ENCODE peak calls at places on chromosomes 6 and 20, in five cellular contexts. I is neural progenitor cell, G is PC-9, O is GM23338, A is PC-3. U is an unnamed sample.

GRCh38 chr6:47822856-47823554 is 41.2 kb downstream of the OPN5 start:
- DNase-seq in I (no peak), A (peak; percentile 32), G (no peak), O (no peak), U (no peak)

GRCh38 chr6:89828988-89829590 is 591 bp upstream of the CASP8AP2 start:
- DNase-seq in O (peak; percentile 49), I (peak; percentile 9), A (no peak), G (no peak), U (peak; percentile 54)

GRCh38 chr20:51541189-51542032 is 1.1 kb downstream of the NFATC2 start:
- DNase-seq in G (peak; percentile 35), A (no peak), I (peak; percentile 69), O (peak; percentile 29), U (peak; percentile 32)

GRCh38 chr20:10511507-10512231 is 76.6 kb downstream of the SLX4IP start:
- DNase-seq in G (peak; percentile 82), O (peak; percentile 60), A (peak; percentile 98), I (peak; percentile 45), U (peak; percentile 97)

GRCh38 chr6:80233955-80234354 is 127.5 kb downstream of the BCKDHB start:
- DNase-seq in G (no peak), A (no peak), I (no peak), O (no peak), U (no peak)

GRCh38 chr6:141077355-141078333 is 1055.1 kb upstream of the GJE1 start:
- DNase-seq in A (peak; percentile 47), O (peak; percentile 86), I (peak; percentile 55), G (peak; percentile 7), U (peak; percentile 3)

GRCh38 chr6:10641494-10641893 is 52.9 kb downstream of the C6orf52 start:
- DNase-seq in G (no peak), O (no peak), A (no peak), I (peak; percentile 67), U (no peak)

GRCh38 chr6:138331444-138331843 is 46.3 kb upstream of the SMIM28 start:
- DNase-seq in G (no peak), I (no peak), O (peak; percentile 69), A (no peak), U (no peak)

GRCh38 chr6:1584996-1585668 is 24.6 kb upstream of the FOXC1 start:
- DNase-seq in I (no peak), A (no peak), O (no peak), G (no peak), U (no peak)

GRCh38 chr6:125942677-125943527 is 13.7 kb upstream of the HINT3 start:
- DNase-seq in G (no peak), A (peak; percentile 75), I (no peak), O (no peak), U (peak; percentile 14)

GRCh38 chr6:108541843-108542795 is 18.6 kb upstream of the FOXO3 start:
- DNase-seq in I (peak; percentile 82), G (peak; percentile 68), O (peak; percentile 89), A (peak; percentile 76), U (peak; percentile 84)

GRCh38 chr6:34650823-34651222 is 45.7 kb downstream of the ILRUN start:
- DNase-seq in A (no peak), O (no peak), I (no peak), G (no peak), U (no peak)

GRCh38 chr6:7617954-7618764 is 28.2 kb downstream of the SNRNP48 start:
- DNase-seq in A (peak; percentile 83), I (no peak), O (no peak), G (peak; percentile 86), U (peak; percentile 94)

GRCh38 chr20:13221673-13222318 is 722 bp downstream of the ISM1 start:
- DNase-seq in O (peak; percentile 83), I (peak; percentile 92), A (peak; percentile 67), G (peak; percentile 64), U (peak; percentile 85)

GRCh38 chr6:98839788-98840361 is 5.5 kb downstream of the POU3F2 start:
- DNase-seq in I (peak; percentile 69), A (peak; percentile 41), G (no peak), O (peak; percentile 60), U (no peak)

GRCh38 chr6:169841251-169841650 is 89.8 kb downstream of the ERMARD start:
- DNase-seq in O (no peak), G (no peak), I (no peak), A (no peak), U (no peak)

GRCh38 chr6:107304421-107305025 is 154.8 kb downstream of the PDSS2 start:
- DNase-seq in G (peak; percentile 63), O (no peak), I (no peak), A (peak; percentile 87), U (no peak)

GRCh38 chr6:77368660-77369313 is 94.5 kb downstream of the HTR1B start:
- DNase-seq in O (peak; percentile 64), A (no peak), I (peak; percentile 46), G (peak; percentile 62), U (peak; percentile 60)

GRCh38 chr20:10511166-10511506 is 76.0 kb downstream of the SLX4IP start:
- DNase-seq in I (no peak), A (no peak), G (no peak), O (no peak), U (no peak)

GRCh38 chr6:17388365-17388764 is 5.0 kb upstream of the CAP2 start:
- DNase-seq in A (peak; percentile 13), O (no peak), I (no peak), G (no peak), U (no peak)

GRCh38 chr6:35497571-35498406 is 910 bp upstream of the TEAD3 start:
- DNase-seq in I (peak; percentile 67), A (no peak), O (peak; percentile 90), G (no peak), U (peak; percentile 78)

GRCh38 chr20:38875170-38875993 is 50.8 kb upstream of the FAM83D start:
- DNase-seq in G (no peak), I (no peak), O (no peak), A (no peak), U (no peak)

GRCh38 chr6:126650931-126651330 is 311.0 kb downstream of the CENPW start:
- DNase-seq in A (no peak), O (no peak), I (no peak), G (no peak), U (peak; percentile 44)

GRCh38 chr6:31730631-31731086 is 1.6 kb upstream of the DDAH2 start:
- DNase-seq in O (no peak), A (no peak), G (no peak), I (peak; percentile 38), U (no peak)

GRCh38 chr6:43856005-43856765 is 86.2 kb downstream of the VEGFA start:
- DNase-seq in A (peak; percentile 33), O (peak; percentile 56), I (peak; percentile 72), G (peak; percentile 49), U (peak; percentile 26)

GRCh38 chr6:135215160-135215559 is 34.1 kb downstream of the MYB start:
- DNase-seq in G (no peak), A (no peak), I (no peak), O (no peak), U (no peak)

GRCh38 chr6:156698239-156699016 is 78.8 kb upstream of the ARID1B start:
- DNase-seq in G (no peak), A (no peak), I (peak; percentile 67), O (no peak), U (no peak)

GRCh38 chr6:143727035-143727434 is 49.3 kb downstream of the PHACTR2 start:
- DNase-seq in O (no peak), I (no peak), G (no peak), A (peak; percentile 54), U (no peak)

DNA sequence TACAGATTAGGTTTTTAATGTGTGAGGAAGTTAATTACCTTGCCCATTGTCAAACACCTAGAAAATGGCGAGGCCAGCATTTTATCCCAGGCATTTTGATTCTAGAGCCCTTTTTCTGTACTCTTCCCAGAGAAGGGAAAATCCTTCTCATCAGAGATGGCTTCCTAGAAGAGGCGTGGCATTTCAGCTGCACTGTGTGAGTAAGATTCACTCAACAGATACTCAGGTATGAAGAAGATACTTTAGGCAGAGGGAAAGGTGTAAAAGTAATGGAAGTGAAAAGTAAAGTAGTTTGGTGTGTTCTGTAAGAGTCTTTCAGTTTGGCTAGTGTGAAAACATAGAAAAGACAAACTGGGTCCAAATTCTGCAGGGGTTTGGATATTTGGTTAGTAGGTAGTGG is 113.8 kb downstream of the MAP3K4 start:
- DNase-seq in I (no peak), O (no peak), A (peak; percentile 43), G (no peak), U (peak; percentile 39)
- H3K36me3 ChIP-seq in I (no peaks in the 10 kb centered on the region), O (peaks cover 31% of the 10 kb centered on the region), A (peaks cover 45% of the 10 kb centered on the region), G (peaks cover 4% of the 10 kb centered on the region), U (peaks cover 53% of the 10 kb centered on the region)

GRCh38 chr20:54416770-54417169 is 58.6 kb upstream of the DOK5 start:
- DNase-seq in O (no peak), A (no peak), G (no peak), I (no peak), U (no peak)
- H3F3A ChIP-seq in O (no peaks in the 10 kb centered on the region), A (no peaks in the 10 kb centered on the region), G (no peaks in the 10 kb centered on the region), I (no peaks in the 10 kb centered on the region), U (no peaks in the 10 kb centered on the region)

DNA sequence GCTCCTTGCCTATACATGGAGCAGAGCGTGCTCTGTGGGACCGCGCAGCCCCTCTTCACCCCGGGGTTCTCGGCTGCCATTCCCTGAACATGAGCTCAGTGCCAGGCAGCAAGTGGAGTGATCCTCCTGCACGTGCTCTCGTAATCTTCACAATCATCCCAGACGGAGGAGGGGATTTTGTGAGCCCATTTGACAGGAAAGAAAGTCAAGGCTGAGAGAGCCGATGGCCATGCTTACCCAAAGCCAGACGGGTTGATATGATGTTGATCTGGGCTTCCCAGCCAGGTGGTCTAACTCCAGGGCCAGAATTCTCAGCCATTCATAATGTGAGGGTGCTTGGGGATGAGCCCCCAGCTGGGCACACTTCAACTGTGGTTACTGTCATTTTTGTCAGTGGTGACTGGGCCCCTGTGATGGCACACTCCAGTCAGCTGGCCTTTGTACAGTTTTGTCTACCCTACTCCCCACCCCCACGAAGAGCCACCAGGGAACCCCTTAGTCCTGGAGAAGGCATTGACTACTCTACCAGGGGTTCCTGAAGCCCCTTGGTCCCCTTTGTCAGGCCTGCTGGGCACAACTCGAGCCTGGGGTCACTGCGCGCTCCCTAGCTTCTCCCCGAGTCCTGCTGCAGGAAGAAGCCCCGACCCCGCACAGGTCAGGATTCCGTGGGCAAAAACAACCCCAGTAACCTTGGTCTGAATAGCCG is 1.5 kb downstream of the APCDD1L start:
- DNase-seq in O (no peak), G (no peak), I (no peak), A (no peak), U (no peak)
- TF ChIP-seq EZH2 in O (no peak), G (no peak), I (no peak), A (no peak), U (no peak)

DNA sequence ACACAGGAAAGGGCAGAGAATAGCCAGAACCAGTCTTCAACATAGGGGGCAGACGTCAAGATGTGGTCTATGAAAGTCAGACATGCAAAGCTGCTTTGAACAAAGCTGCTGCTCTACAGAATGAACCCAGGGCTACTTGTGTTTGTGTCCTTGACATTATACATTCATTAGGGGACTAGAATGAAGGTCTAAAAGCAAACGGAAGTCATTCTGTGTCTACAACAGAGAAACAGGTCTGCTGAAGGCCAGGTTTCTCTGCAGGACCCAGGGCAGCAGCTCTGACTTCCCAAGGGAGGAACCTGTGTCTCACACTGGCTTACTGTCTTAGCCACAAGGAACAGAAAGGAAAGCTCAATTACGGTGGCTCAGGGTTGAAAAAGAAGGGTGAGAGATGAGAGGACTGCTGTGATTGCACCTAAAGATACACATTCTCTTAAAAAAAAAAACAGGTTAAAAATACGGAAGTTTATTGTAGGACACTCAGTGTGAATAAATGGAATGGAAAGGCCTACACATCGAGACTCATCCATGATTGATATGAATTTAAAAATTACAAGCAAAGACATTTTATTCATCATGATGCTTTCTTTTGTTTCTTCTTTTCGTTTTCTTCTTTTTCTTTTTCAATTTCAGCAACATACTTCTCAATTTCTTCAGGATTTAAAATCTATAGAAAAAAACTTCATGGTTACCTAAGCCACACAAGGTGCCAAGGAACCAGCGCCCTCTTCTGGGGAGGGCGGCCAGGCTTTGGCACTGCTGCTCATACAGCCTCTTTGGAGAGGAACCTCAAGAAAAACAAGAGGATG is 6.7 kb downstream of the PSMA7 start:
- DNase-seq in I (peak; percentile 82), G (peak; percentile 68), O (peak; percentile 85), A (peak; percentile 82), U (peak; percentile 81)
- H3K36me3 ChIP-seq in I (peaks cover 8% of the 10 kb centered on the region), G (peaks cover 50% of the 10 kb centered on the region), O (peaks cover 55% of the 10 kb centered on the region), A (peaks cover 71% of the 10 kb centered on the region), U (peaks cover 57% of the 10 kb centered on the region)

U was measured in GM23248.